ENCODE peak calls at places on chromosomes 13 and 19, in ten cellular contexts. M, N, S, K, U, L, F, Z, X and W are unnamed samples.

GRCh38 chr19:4713384-4713951 is 10.2 kb downstream of the DPP9 start:
- DNase-seq in F (peak), X (no peak), K (peak), S (no peak), L (no peak), Z (no peak), N (peak), M (no peak), U (no peak), W (no peak)

GRCh38 chr19:53801257-53801656 is 22.9 kb downstream of the NLRP12 start:
- DNase-seq in X (no peak), F (no peak), Z (no peak), N (no peak), M (no peak), K (no peak), S (no peak), L (no peak), U (no peak), W (no peak)

GRCh38 chr19:51980116-51980736 is 6.4 kb downstream of the ZNF350 start:
- DNase-seq in U (no peak), M (no peak), X (no peak), K (no peak), F (no peak), S (no peak), L (no peak), N (peak), Z (no peak), W (no peak)

GRCh38 chr13:74576504-74576903 is 442.3 kb upstream of the KLF12 start:
- DNase-seq in S (no peak), U (no peak), X (no peak), Z (no peak), K (no peak), M (no peak), N (no peak), L (no peak), F (no peak), W (no peak)

GRCh38 chr19:34351382-34351802 is 13.6 kb upstream of the GPI start:
- DNase-seq in Z (no peak), U (no peak), F (no peak), M (no peak), N (peak), K (no peak), S (peak), X (no peak), L (no peak), W (no peak)

GRCh38 chr13:110538632-110539031 is 22.9 kb downstream of the RAB20 start:
- DNase-seq in U (no peak), N (no peak), F (no peak), X (no peak), Z (no peak), M (no peak), K (no peak), S (no peak), L (no peak), W (no peak)

GRCh38 chr19:36051236-36051635 is 2.8 kb downstream of the THAP8 start:
- DNase-seq in N (no peak), U (no peak), M (no peak), S (peak), K (no peak), X (no peak), F (no peak), L (no peak), Z (no peak), W (no peak)

GRCh38 chr13:106151056-106151699 is 384.3 kb downstream of the EFNB2 start:
- DNase-seq in Z (no peak), M (peak), S (no peak), K (peak), U (no peak), F (peak), N (peak), L (no peak), X (no peak), W (no peak)